ENCODE peak calls at places on chromosome 6, in nine cellular contexts. V is activated CD4-positive, alpha-beta T cell treated with anti-CD3 and anti-CD28 coated beads for 48 hours; G is non-pigmented ciliary epithelial cell; A is left cardiac atrium; C is KG1; R is NCI-H1105; I is hippocampal formation; U is lower lobe of right lung; E is aorta. Z is an unnamed sample.
A peak's percentile ranks its signal among the peaks of the same experiment; 100 is the strongest.

GRCh38 chr6:73375216-73375615 is 5.5 kb upstream of the OOEP start:
- DNase-seq in V (no peak), G (no peak), A (no peak), C (no peak), R (no peak), I (no peak), U (no peak), E (no peak), Z (no peak)

GRCh38 chr6:72260489-72260888 is 361.4 kb upstream of the KCNQ5 start:
- DNase-seq in V (no peak), G (no peak), A (no peak), C (no peak), R (no peak), I (no peak), U (no peak), E (no peak), Z (no peak)

GRCh38 chr6:44315506-44315905 is 2.4 kb upstream of the AARS2 start:
- DNase-seq in V (no peak), G (no peak), A (no peak), C (no peak), R (no peak), I (no peak), U (no peak), E (no peak), Z (no peak)

GRCh38 chr6:4446982-4447381 is 311.6 kb upstream of the ECI2 start:
- DNase-seq in V (no peak), G (no peak), A (no peak), C (no peak), R (no peak), I (no peak), U (no peak), E (no peak), Z (no peak)

GRCh38 chr6:45302832-45303231 is 25.3 kb upstream of the RUNX2 start:
- DNase-seq in V (no peak), G (no peak), A (no peak), C (no peak), R (no peak), I (no peak), U (no peak), E (no peak), Z (no peak)

GRCh38 chr6:84197708-84198107 is 29.7 kb downstream of the CEP162 start:
- DNase-seq in V (no peak), G (no peak), A (no peak), C (no peak), R (no peak), I (no peak), U (no peak), E (no peak), Z (no peak)

GRCh38 chr6:140393665-140394064 is 1019.2 kb upstream of the CITED2 start:
- DNase-seq in V (no peak), G (no peak), A (no peak), C (no peak), R (no peak), I (no peak), U (no peak), E (no peak), Z (no peak)

GRCh38 chr6:111725446-111726112 is 119.9 kb upstream of the TRAF3IP2 start:
- DNase-seq in V (no peak), G (no peak), A (no peak), C (no peak), R (no peak), I (no peak), U (no peak), E (peak; percentile 71), Z (no peak)

GRCh38 chr6:129578315-129578714 is 131.7 kb downstream of the ARHGAP18 start:
- DNase-seq in V (no peak), G (no peak), A (no peak), C (no peak), R (no peak), I (no peak), U (no peak), E (no peak), Z (no peak)

GRCh38 chr6:170095273-170095976 is 195.5 kb downstream of the DLL1 start:
- DNase-seq in V (no peak), G (no peak), A (no peak), C (no peak), R (no peak), I (no peak), U (no peak), E (peak; percentile 46), Z (no peak)

GRCh38 chr6:19866900-19867627 is 29.9 kb downstream of the ID4 start:
- DNase-seq in V (no peak), G (peak; percentile 55), A (no peak), C (no peak), R (no peak), I (no peak), U (no peak), E (no peak), Z (no peak)

GRCh38 chr6:102619585-102619984 is 1226.1 kb downstream of the GRIK2 start:
- DNase-seq in V (no peak), G (no peak), A (no peak), C (no peak), R (peak; percentile 31), I (no peak), U (no peak), E (no peak), Z (no peak)

GRCh38 chr6:35469711-35470662 is 1.8 kb downstream of the RPL10A start:
- DNase-seq in V (peak; percentile 49), G (no peak), A (no peak), C (no peak), R (no peak), I (no peak), U (no peak), E (no peak), Z (no peak)

GRCh38 chr6:38977101-38977500 is 71.5 kb upstream of the GLP1R start:
- DNase-seq in V (no peak), G (no peak), A (no peak), C (no peak), R (no peak), I (no peak), U (no peak), E (no peak), Z (no peak)

GRCh38 chr6:121670511-121670910 is 235.1 kb downstream of the GJA1 start:
- DNase-seq in V (no peak), G (no peak), A (no peak), C (no peak), R (no peak), I (no peak), U (no peak), E (no peak), Z (no peak)

GRCh38 chr6:109308018-109308492 is 74.2 kb downstream of the CD164 start:
- DNase-seq in V (peak; percentile 74), G (peak; percentile 6), A (peak; percentile 74), C (no peak), R (no peak), I (no peak), U (peak; percentile 55), E (peak; percentile 89), Z (no peak)

GRCh38 chr6:34143884-34144580 is 1.9 kb downstream of the GRM4 start:
- DNase-seq in V (peak; percentile 63), G (no peak), A (no peak), C (no peak), R (peak; percentile 57), I (no peak), U (no peak), E (peak; percentile 44), Z (peak; percentile 47)

GRCh38 chr6:12010635-12011275 is 1.4 kb upstream of the HIVEP1 start:
- DNase-seq in V (peak; percentile 52), G (no peak), A (peak; percentile 79), C (no peak), R (peak; percentile 57), I (no peak), U (peak; percentile 77), E (peak; percentile 82), Z (no peak)

GRCh38 chr6:46510656-46511055 is 19.4 kb upstream of the RCAN2 start:
- DNase-seq in V (no peak), G (peak; percentile 63), A (no peak), C (no peak), R (no peak), I (peak; percentile 77), U (no peak), E (peak; percentile 69), Z (no peak)